ENCODE peak calls at places on chromosomes 1 and 21, in seven cellular contexts. One of them, this sample, is unnamed.

GRCh38 chr1:117147341-117147831 is 25.8 kb upstream of the TRIM45 start:
- DNase-seq in mesothelial cell of epicardium: no peak
- DNase-seq in GM20000: no peak
- DNase-seq in astrocyte of the spinal cord: no peak
- DNase-seq in breast epithelium: no peak
- DNase-seq in activated B cell treated with CpG ODN at 0.5 μM for 24 hours: no peak
- DNase-seq in stomach: no peak
- DNase-seq in this sample: no peak

GRCh38 chr1:18653375-18653774 is 22.7 kb downstream of the PAX7 start:
- DNase-seq in mesothelial cell of epicardium: no peak
- DNase-seq in GM20000: no peak
- DNase-seq in astrocyte of the spinal cord: no peak
- DNase-seq in breast epithelium: no peak
- DNase-seq in activated B cell treated with CpG ODN at 0.5 μM for 24 hours: no peak
- DNase-seq in stomach: no peak
- DNase-seq in this sample: no peak

GRCh38 chr21:32366191-32366590 is 26.6 kb downstream of the URB1 start:
- DNase-seq in mesothelial cell of epicardium: no peak
- DNase-seq in GM20000: no peak
- DNase-seq in astrocyte of the spinal cord: no peak
- DNase-seq in breast epithelium: no peak
- DNase-seq in activated B cell treated with CpG ODN at 0.5 μM for 24 hours: no peak
- DNase-seq in stomach: no peak
- DNase-seq in this sample: no peak

GRCh38 chr1:192967901-192968300 is 91.3 kb downstream of the UCHL5 start:
- DNase-seq in mesothelial cell of epicardium: no peak
- DNase-seq in GM20000: no peak
- DNase-seq in astrocyte of the spinal cord: no peak
- DNase-seq in breast epithelium: no peak
- DNase-seq in activated B cell treated with CpG ODN at 0.5 μM for 24 hours: no peak
- DNase-seq in stomach: no peak
- DNase-seq in this sample: no peak

GRCh38 chr21:37193676-37194075 is 73.5 kb downstream of the VPS26C start:
- DNase-seq in mesothelial cell of epicardium: no peak
- DNase-seq in GM20000: no peak
- DNase-seq in astrocyte of the spinal cord: no peak
- DNase-seq in breast epithelium: no peak
- DNase-seq in activated B cell treated with CpG ODN at 0.5 μM for 24 hours: no peak
- DNase-seq in stomach: no peak
- DNase-seq in this sample: no peak

GRCh38 chr1:116502915-116503314 is 67.9 kb downstream of the CD58 start:
- DNase-seq in mesothelial cell of epicardium: no peak
- DNase-seq in GM20000: no peak
- DNase-seq in astrocyte of the spinal cord: no peak
- DNase-seq in breast epithelium: no peak
- DNase-seq in activated B cell treated with CpG ODN at 0.5 μM for 24 hours: no peak
- DNase-seq in stomach: no peak
- DNase-seq in this sample: no peak

GRCh38 chr1:9426291-9426711 is 113.0 kb upstream of the SLC25A33 start:
- DNase-seq in mesothelial cell of epicardium: no peak
- DNase-seq in GM20000: peak
- DNase-seq in astrocyte of the spinal cord: no peak
- DNase-seq in breast epithelium: no peak
- DNase-seq in activated B cell treated with CpG ODN at 0.5 μM for 24 hours: peak
- DNase-seq in stomach: peak
- DNase-seq in this sample: no peak

GRCh38 chr1:228362141-228362883 is 44.3 kb downstream of the TRIM11 start:
- DNase-seq in mesothelial cell of epicardium: no peak
- DNase-seq in GM20000: no peak
- DNase-seq in astrocyte of the spinal cord: no peak
- DNase-seq in breast epithelium: no peak
- DNase-seq in activated B cell treated with CpG ODN at 0.5 μM for 24 hours: no peak
- DNase-seq in stomach: no peak
- DNase-seq in this sample: no peak

GRCh38 chr1:86938450-86938849 is 24.0 kb downstream of the HS2ST1 start:
- DNase-seq in mesothelial cell of epicardium: no peak
- DNase-seq in GM20000: no peak
- DNase-seq in astrocyte of the spinal cord: no peak
- DNase-seq in breast epithelium: no peak
- DNase-seq in activated B cell treated with CpG ODN at 0.5 μM for 24 hours: no peak
- DNase-seq in stomach: no peak
- DNase-seq in this sample: no peak

GRCh38 chr1:22051607-22052114 is 848 bp upstream of the CDC42 start:
- DNase-seq in mesothelial cell of epicardium: no peak
- DNase-seq in GM20000: no peak
- DNase-seq in astrocyte of the spinal cord: no peak
- DNase-seq in breast epithelium: no peak
- DNase-seq in activated B cell treated with CpG ODN at 0.5 μM for 24 hours: no peak
- DNase-seq in stomach: no peak
- DNase-seq in this sample: no peak

GRCh38 chr1:22053861-22054770 is 1.6 kb downstream of the CDC42 start:
- DNase-seq in mesothelial cell of epicardium: no peak
- DNase-seq in GM20000: no peak
- DNase-seq in astrocyte of the spinal cord: no peak
- DNase-seq in breast epithelium: no peak
- DNase-seq in activated B cell treated with CpG ODN at 0.5 μM for 24 hours: no peak
- DNase-seq in stomach: no peak
- DNase-seq in this sample: no peak

GRCh38 chr1:22052115-22053017 is at the start of gene CDC42:
- DNase-seq in mesothelial cell of epicardium: peak
- DNase-seq in GM20000: peak
- DNase-seq in astrocyte of the spinal cord: peak
- DNase-seq in breast epithelium: peak
- DNase-seq in activated B cell treated with CpG ODN at 0.5 μM for 24 hours: peak
- DNase-seq in stomach: peak
- DNase-seq in this sample: peak

GRCh38 chr1:22055463-22055862 is 3.0 kb downstream of the CDC42 start:
- DNase-seq in mesothelial cell of epicardium: no peak
- DNase-seq in GM20000: no peak
- DNase-seq in astrocyte of the spinal cord: no peak
- DNase-seq in breast epithelium: no peak
- DNase-seq in activated B cell treated with CpG ODN at 0.5 μM for 24 hours: no peak
- DNase-seq in stomach: no peak
- DNase-seq in this sample: peak

DNA sequence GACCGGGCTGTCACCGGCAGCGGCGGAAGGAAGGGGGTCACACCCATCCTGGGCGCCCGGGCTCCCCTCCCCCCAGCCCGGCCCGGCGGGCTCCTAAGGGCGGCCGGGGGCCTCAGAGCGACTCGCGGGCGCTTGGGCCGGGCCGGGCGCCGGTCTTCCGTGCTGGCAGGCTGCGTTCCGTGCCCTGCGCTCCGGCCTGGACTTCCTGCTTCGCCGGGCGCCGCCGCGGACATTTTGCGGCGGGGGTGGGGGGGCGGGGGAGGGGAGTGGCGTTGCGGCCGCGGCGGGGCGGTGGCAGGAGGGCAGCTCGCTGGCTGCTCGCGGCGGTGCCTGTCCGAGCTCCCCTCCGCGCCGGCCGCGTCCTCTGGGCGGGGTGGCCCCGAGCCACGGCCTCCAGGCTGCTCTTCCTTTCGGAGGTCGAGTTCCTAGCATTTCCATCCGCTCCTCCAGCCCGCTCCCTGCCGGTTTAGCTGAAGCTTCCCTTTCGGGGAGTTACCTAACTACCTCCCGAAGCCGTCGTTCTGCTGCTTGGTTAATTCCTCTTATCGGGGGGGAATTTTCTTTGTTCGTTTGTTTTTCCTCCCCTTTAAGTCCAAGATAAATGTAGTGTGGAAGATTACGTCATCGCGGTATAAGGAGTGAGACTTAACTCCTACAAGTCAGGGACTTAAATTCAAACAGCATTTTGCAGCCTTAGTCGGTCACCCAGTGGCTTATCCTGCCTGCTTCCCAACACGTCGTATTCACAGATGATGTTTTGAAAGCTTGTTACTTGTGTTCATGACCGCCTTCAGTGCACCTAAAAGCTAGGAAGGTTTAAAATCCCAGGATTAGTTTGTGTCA is 730 bp downstream of the CDC42 start:
- DNase-seq in mesothelial cell of epicardium: peak
- DNase-seq in GM20000: peak
- DNase-seq in astrocyte of the spinal cord: peak
- DNase-seq in breast epithelium: peak
- DNase-seq in activated B cell treated with CpG ODN at 0.5 μM for 24 hours: peak
- DNase-seq in stomach: peak
- DNase-seq in this sample: peak
- TF ChIP-seq CTCF in mesothelial cell of epicardium: no peak
- TF ChIP-seq CTCF in GM20000: no peak
- TF ChIP-seq CTCF in astrocyte of the spinal cord: no peak
- TF ChIP-seq CTCF in breast epithelium: no peak
- TF ChIP-seq CTCF in activated B cell treated with CpG ODN at 0.5 μM for 24 hours: no peak
- TF ChIP-seq CTCF in stomach: no peak
- TF ChIP-seq CTCF in this sample: no peak

GRCh38 chr1:184399192-184399847 is 12.5 kb downstream of the C1orf21 start:
- DNase-seq in mesothelial cell of epicardium: no peak
- DNase-seq in GM20000: no peak
- DNase-seq in astrocyte of the spinal cord: no peak
- DNase-seq in breast epithelium: no peak
- DNase-seq in activated B cell treated with CpG ODN at 0.5 μM for 24 hours: no peak
- DNase-seq in stomach: no peak
- DNase-seq in this sample: no peak
- TF ChIP-seq CTCF in mesothelial cell of epicardium: no peak
- TF ChIP-seq CTCF in GM20000: no peak
- TF ChIP-seq CTCF in astrocyte of the spinal cord: no peak
- TF ChIP-seq CTCF in breast epithelium: no peak
- TF ChIP-seq CTCF in activated B cell treated with CpG ODN at 0.5 μM for 24 hours: no peak
- TF ChIP-seq CTCF in stomach: no peak
- TF ChIP-seq CTCF in this sample: no peak

DNA sequence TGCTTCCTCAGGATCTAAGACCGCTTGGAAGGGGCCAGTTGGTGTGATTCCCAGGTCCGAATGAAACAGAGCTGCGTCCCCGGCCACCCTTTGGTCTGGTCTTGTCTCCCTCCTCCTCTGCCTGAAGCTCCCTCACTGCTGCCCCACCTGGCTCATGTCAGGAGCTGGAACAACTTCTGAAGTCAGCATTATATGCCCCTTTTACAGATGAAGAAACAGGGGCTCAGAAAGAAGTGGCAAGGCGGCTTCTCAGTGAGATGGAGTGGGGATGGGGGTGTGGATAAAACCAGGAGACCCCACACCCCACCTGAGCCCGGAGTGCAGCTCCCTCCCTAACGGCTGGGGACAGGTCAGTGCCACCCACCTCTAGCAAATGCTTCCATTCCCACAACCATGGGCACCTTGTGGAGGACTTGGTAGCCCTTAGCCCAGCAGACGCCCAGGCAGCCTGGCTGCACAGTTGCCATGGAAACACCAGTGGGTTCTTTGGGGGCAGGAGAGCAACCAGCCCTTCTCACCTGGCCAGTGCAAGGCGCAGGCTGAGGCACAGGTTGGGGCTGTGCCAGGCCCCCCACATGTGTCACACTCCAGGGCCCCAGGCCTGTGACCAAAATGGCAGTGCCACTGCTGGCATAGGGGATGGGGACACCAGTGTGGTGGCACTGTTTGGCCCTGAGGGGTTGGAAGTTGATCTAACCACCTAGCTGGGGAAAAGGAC is 31.9 kb upstream of the ECE1 start:
- DNase-seq in mesothelial cell of epicardium: no peak
- DNase-seq in GM20000: no peak
- DNase-seq in astrocyte of the spinal cord: no peak
- DNase-seq in breast epithelium: no peak
- DNase-seq in activated B cell treated with CpG ODN at 0.5 μM for 24 hours: no peak
- DNase-seq in stomach: no peak
- DNase-seq in this sample: no peak
- TF ChIP-seq CTCF in mesothelial cell of epicardium: no peak
- TF ChIP-seq CTCF in GM20000: no peak
- TF ChIP-seq CTCF in astrocyte of the spinal cord: peak
- TF ChIP-seq CTCF in breast epithelium: no peak
- TF ChIP-seq CTCF in activated B cell treated with CpG ODN at 0.5 μM for 24 hours: no peak
- TF ChIP-seq CTCF in stomach: no peak
- TF ChIP-seq CTCF in this sample: no peak

DNA sequence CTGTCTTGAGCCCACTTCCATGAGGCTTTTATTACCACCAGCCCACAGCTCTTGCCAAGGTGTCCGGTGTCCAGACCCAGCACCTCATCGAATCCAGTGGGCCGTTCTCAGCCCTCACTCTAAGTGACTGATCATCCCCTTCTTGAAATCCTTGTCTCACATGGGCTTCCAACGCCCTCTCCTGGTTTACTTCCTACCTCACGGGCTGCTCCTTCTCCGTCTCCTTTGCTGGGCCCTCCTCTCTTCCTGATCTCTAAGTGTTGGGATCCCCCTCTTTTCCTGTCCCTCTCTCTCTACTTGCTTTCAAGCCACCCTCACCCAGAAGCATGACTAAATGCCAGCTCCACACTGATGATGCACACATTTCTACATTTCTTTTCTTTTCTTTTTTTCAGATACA is 9.0 kb upstream of the RHBG start:
- DNase-seq in mesothelial cell of epicardium: no peak
- DNase-seq in GM20000: peak
- DNase-seq in astrocyte of the spinal cord: peak
- DNase-seq in breast epithelium: no peak
- DNase-seq in activated B cell treated with CpG ODN at 0.5 μM for 24 hours: no peak
- DNase-seq in stomach: no peak
- DNase-seq in this sample: no peak
- TF ChIP-seq CTCF in mesothelial cell of epicardium: no peak
- TF ChIP-seq CTCF in GM20000: no peak
- TF ChIP-seq CTCF in astrocyte of the spinal cord: peak
- TF ChIP-seq CTCF in breast epithelium: no peak
- TF ChIP-seq CTCF in activated B cell treated with CpG ODN at 0.5 μM for 24 hours: no peak
- TF ChIP-seq CTCF in stomach: no peak
- TF ChIP-seq CTCF in this sample: peak

GRCh38 chr1:108327534-108328462 is 83.9 kb upstream of the NBPF4 start:
- DNase-seq in mesothelial cell of epicardium: no peak
- DNase-seq in GM20000: no peak
- DNase-seq in astrocyte of the spinal cord: no peak
- DNase-seq in breast epithelium: no peak
- DNase-seq in activated B cell treated with CpG ODN at 0.5 μM for 24 hours: no peak
- DNase-seq in stomach: no peak
- DNase-seq in this sample: no peak
- TF ChIP-seq CTCF in mesothelial cell of epicardium: no peak
- TF ChIP-seq CTCF in GM20000: no peak
- TF ChIP-seq CTCF in astrocyte of the spinal cord: no peak
- TF ChIP-seq CTCF in breast epithelium: no peak
- TF ChIP-seq CTCF in activated B cell treated with CpG ODN at 0.5 μM for 24 hours: no peak
- TF ChIP-seq CTCF in stomach: no peak
- TF ChIP-seq CTCF in this sample: peak